ENCODE peak calls at places on chromosomes 12 and 14, in four cellular contexts. X is OCI-LY7, W is fibroblast of lung, D is tibial nerve. B is an unnamed sample.

GRCh38 chr14:60250318-60251035 is 1.5 kb downstream of the PPM1A start:
- DNase-seq in X (peak), W (peak), D (no peak), B (no peak)

GRCh38 chr12:49763006-49763591 is 21.7 kb downstream of the TMBIM6 start:
- DNase-seq in X (peak), W (peak), D (peak), B (no peak)

GRCh38 chr12:74365178-74365964 is 172.3 kb upstream of the ATXN7L3B start:
- DNase-seq in X (peak), W (peak), D (no peak), B (no peak)

GRCh38 chr12:56632701-56633464 is 2.8 kb upstream of the BAZ2A start:
- DNase-seq in X (peak), W (no peak), D (no peak), B (no peak)

GRCh38 chr12:27290501-27291168 is 42.0 kb upstream of the BMAL2 start:
- DNase-seq in X (no peak), W (no peak), D (no peak), B (no peak)

GRCh38 chr14:103207038-103207403 is 83.8 kb downstream of the TNFAIP2 start:
- DNase-seq in X (no peak), W (peak), D (peak), B (no peak)

GRCh38 chr14:78259831-78260230 is 89.7 kb downstream of the NRXN3 start:
- DNase-seq in X (no peak), W (peak), D (no peak), B (no peak)

GRCh38 chr12:46702581-46703344 is 123.0 kb downstream of the SLC38A4 start:
- DNase-seq in X (no peak), W (peak), D (no peak), B (no peak)

GRCh38 chr14:67938046-67938445 is 118.5 kb downstream of the RAD51B start:
- DNase-seq in X (no peak), W (no peak), D (no peak), B (no peak)

GRCh38 chr14:69214376-69214775 is 23.1 kb downstream of the EXD2 start:
- DNase-seq in X (no peak), W (peak), D (no peak), B (no peak)

GRCh38 chr14:84591827-84592540 is 938.0 kb upstream of the FLRT2 start:
- DNase-seq in X (no peak), W (no peak), D (no peak), B (no peak)

GRCh38 chr14:61147898-61148549 is 133.1 kb downstream of the TMEM30B start:
- DNase-seq in X (no peak), W (peak), D (peak), B (peak)

GRCh38 chr14:62654641-62655040 is 390.6 kb downstream of the KCNH5 start:
- DNase-seq in X (no peak), W (peak), D (no peak), B (no peak)

GRCh38 chr12:29517265-29517664 is 19.8 kb upstream of the OVCH1 start:
- DNase-seq in X (no peak), W (no peak), D (no peak), B (no peak)

GRCh38 chr12:7705846-7706245 is 5.4 kb upstream of the DPPA3 start:
- DNase-seq in X (no peak), W (no peak), D (no peak), B (no peak)

GRCh38 chr12:129848921-129849320 is 54.9 kb downstream of the TMEM132D start:
- DNase-seq in X (no peak), W (peak), D (no peak), B (no peak)

GRCh38 chr14:33657478-33657877 is 293.4 kb downstream of the EGLN3 start:
- DNase-seq in X (no peak), W (peak), D (no peak), B (no peak)

GRCh38 chr14:102849522-102850379 is 72.5 kb downstream of the TRAF3 start:
- DNase-seq in X (no peak), W (peak), D (no peak), B (no peak)

GRCh38 chr14:99687284-99688209 is 3.4 kb downstream of the CYP46A1 start:
- DNase-seq in X (peak), W (no peak), D (no peak), B (no peak)

GRCh38 chr12:116142936-116143882 is 134.3 kb downstream of the MED13L start:
- DNase-seq in X (no peak), W (peak), D (no peak), B (peak)

GRCh38 chr12:120536064-120536791 is 2.1 kb downstream of the RNF10 start:
- DNase-seq in X (peak), W (no peak), D (no peak), B (no peak)

GRCh38 chr12:54579696-54580333 is 8.6 kb downstream of the PPP1R1A start:
- DNase-seq in X (peak), W (peak), D (peak), B (peak)

GRCh38 chr12:32049956-32050355 is 56.7 kb upstream of the BICD1 start:
- DNase-seq in X (no peak), W (no peak), D (no peak), B (no peak)

GRCh38 chr12:8018666-8019581 is 13.6 kb upstream of the FOXJ2 start:
- DNase-seq in X (peak), W (peak), D (no peak), B (no peak)

GRCh38 chr14:50319721-50320120 is 7.6 kb downstream of the DMAC2L start:
- DNase-seq in X (no peak), W (no peak), D (no peak), B (no peak)

GRCh38 chr14:31042300-31042699 is 16.1 kb upstream of the STRN3 start:
- DNase-seq in X (no peak), W (no peak), D (no peak), B (no peak)

GRCh38 chr12:53059434-53060063 is 9.7 kb downstream of the TNS2 start:
- DNase-seq in X (no peak), W (no peak), D (no peak), B (no peak)

GRCh38 chr12:113469893-113470743 is 1.6 kb downstream of the LHX5 start:
- DNase-seq in X (no peak), W (no peak), D (no peak), B (no peak)

GRCh38 chr12:124388679-124389536 is 94.0 kb downstream of the RFLNA start:
- DNase-seq in X (no peak), W (peak), D (peak), B (no peak)

GRCh38 chr14:77574446-77575125 is 41.9 kb downstream of the SPTLC2 start:
- DNase-seq in X (no peak), W (peak), D (no peak), B (no peak)

GRCh38 chr12:48813464-48814312 is 4.6 kb upstream of the CACNB3 start:
- DNase-seq in X (no peak), W (peak), D (no peak), B (no peak)

GRCh38 chr12:130715996-130716917 is at the start of gene RIMBP2:
- DNase-seq in X (no peak), W (peak), D (no peak), B (no peak)

GRCh38 chr14:61147369-61147897 is 133.7 kb downstream of the TMEM30B start:
- DNase-seq in X (no peak), W (peak), D (no peak), B (no peak)

GRCh38 chr12:49702676-49703228 is 4.5 kb downstream of the FMNL3 start:
- DNase-seq in X (no peak), W (peak), D (no peak), B (no peak)

GRCh38 chr14:55354500-55354899 is 57.1 kb downstream of the ATG14 start:
- DNase-seq in X (peak), W (peak), D (peak), B (no peak)

GRCh38 chr14:75511201-75511600 is 11.1 kb upstream of the BATF start:
- DNase-seq in X (no peak), W (no peak), D (no peak), B (no peak)

GRCh38 chr14:75513911-75514672 is 8.2 kb upstream of the BATF start:
- DNase-seq in X (no peak), W (no peak), D (no peak), B (no peak)

GRCh38 chr14:75518625-75519024 is 3.6 kb upstream of the BATF start:
- DNase-seq in X (peak), W (no peak), D (no peak), B (no peak)

GRCh38 chr14:75515631-75515999 is 6.7 kb upstream of the BATF start:
- DNase-seq in X (peak), W (no peak), D (no peak), B (no peak)

GRCh38 chr14:75514673-75515630 is 7.3 kb upstream of the BATF start:
- DNase-seq in X (peak), W (peak), D (no peak), B (no peak)
- TF ChIP-seq CTCF in X (peak), W (no peak), D (peak), B (peak)

GRCh38 chr12:4288296-4289019 is 14.9 kb downstream of the CCND2 start:
- DNase-seq in X (no peak), W (no peak), D (no peak), B (no peak)

GRCh38 chr12:4287325-4288290 is 14.0 kb downstream of the CCND2 start:
- DNase-seq in X (no peak), W (no peak), D (no peak), B (no peak)

GRCh38 chr12:4286771-4287317 is 13.3 kb downstream of the CCND2 start:
- DNase-seq in X (no peak), W (no peak), D (no peak), B (no peak)

GRCh38 chr12:4290011-4290790 is 16.6 kb downstream of the CCND2 start:
- DNase-seq in X (no peak), W (no peak), D (no peak), B (no peak)

DNA sequence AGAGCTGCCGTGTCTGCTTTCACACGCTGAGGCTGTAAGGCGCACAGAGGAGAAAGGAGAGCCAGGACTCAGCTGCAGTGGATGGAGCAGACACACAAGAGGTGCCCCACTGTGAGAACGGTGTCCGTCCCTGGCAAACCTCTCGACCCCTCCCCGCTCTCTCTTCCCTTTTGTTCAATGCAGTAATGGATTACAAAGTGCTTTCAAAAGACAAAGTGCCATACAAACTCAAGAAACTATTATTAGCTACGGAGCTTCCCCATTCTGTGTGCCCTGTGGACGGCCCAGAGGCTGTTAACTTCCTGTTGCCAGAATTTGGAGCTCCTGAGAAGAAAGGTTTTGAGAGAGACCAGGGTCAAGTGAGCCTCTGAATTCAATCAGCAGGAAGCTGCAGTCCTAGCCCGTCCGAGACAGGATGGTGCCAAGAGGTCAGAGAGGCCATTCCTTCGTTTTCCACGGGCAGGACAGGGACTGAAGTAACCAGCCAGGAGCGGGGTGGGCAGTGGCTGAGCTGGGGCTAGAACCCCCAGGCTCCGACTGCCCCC is 15.8 kb downstream of the CCND2 start:
- DNase-seq in X (no peak), W (no peak), D (no peak), B (no peak)
- H3K4me3 ChIP-seq in X (no peak), W (no peak), D (peak), B (no peak)

GRCh38 chr14:65827520-65827919 is 415.0 kb downstream of the FUT8 start:
- DNase-seq in X (no peak), W (no peak), D (no peak), B (no peak)
- TF ChIP-seq CTCF in X (no peak), W (no peak), D (no peak), B (no peak)

GRCh38 chr14:35222324-35222723 is 69.9 kb upstream of the PSMA6 start:
- DNase-seq in X (no peak), W (no peak), D (no peak), B (no peak)

GRCh38 chr14:35218963-35219362 is 73.2 kb upstream of the PSMA6 start:
- DNase-seq in X (no peak), W (no peak), D (no peak), B (no peak)

GRCh38 chr14:35220027-35220676 is 72.0 kb upstream of the PSMA6 start:
- DNase-seq in X (no peak), W (no peak), D (no peak), B (no peak)

GRCh38 chr14:35221462-35221861 is 70.7 kb upstream of the PSMA6 start:
- DNase-seq in X (no peak), W (no peak), D (no peak), B (no peak)

GRCh38 chr14:35220920-35221319 is 71.3 kb upstream of the PSMA6 start:
- DNase-seq in X (no peak), W (no peak), D (no peak), B (no peak)
- H3K4me3 ChIP-seq in X (no peak), W (no peak), D (no peak), B (no peak)

GRCh38 chr12:66235626-66236281 is 46.7 kb downstream of the IRAK3 start:
- DNase-seq in X (peak), W (no peak), D (no peak), B (no peak)
- TF ChIP-seq CTCF in X (peak), W (peak), D (no peak), B (no peak)